ENCODE peak calls at places on chromosomes 7 and 10, in seven cellular contexts. L is HAP-1, Q is astrocyte of the cerebellum, K is frontal cortex, A is GM19239, F is heart right ventricle, Y is COR-L47. D is an unnamed sample.

GRCh38 chr10:113657544-113657943 is 6.3 kb downstream of the NRAP start:
- DNase-seq in K (no peak), Y (no peak), F (no peak), L (no peak), A (no peak), Q (no peak), D (no peak)

GRCh38 chr7:20642171-20642570 is 26.7 kb downstream of the ABCB5 start:
- DNase-seq in Y (no peak), A (no peak), K (no peak), Q (no peak), F (no peak), L (no peak), D (no peak)

GRCh38 chr10:120221873-120222485 is 235.0 kb upstream of the PLPP4 start:
- DNase-seq in Q (peak), A (peak), Y (peak), F (no peak), L (peak), K (no peak), D (no peak)

GRCh38 chr10:71598673-71599072 is 120.9 kb downstream of the C10orf105 start:
- DNase-seq in Q (no peak), A (no peak), F (peak), Y (no peak), K (peak), L (no peak), D (peak)

GRCh38 chr7:93185303-93186027 is 37.3 kb upstream of the SAMD9L start:
- DNase-seq in A (no peak), Q (no peak), K (no peak), L (no peak), F (no peak), Y (no peak), D (no peak)

GRCh38 chr7:140251824-140252555 is 75.2 kb upstream of the KDM7A start:
- DNase-seq in L (no peak), Y (no peak), F (no peak), K (no peak), Q (no peak), A (no peak), D (no peak)

GRCh38 chr7:146661929-146662328 is 545.3 kb downstream of the CNTNAP2 start:
- DNase-seq in L (no peak), Q (no peak), A (no peak), Y (no peak), F (no peak), K (no peak), D (no peak)

GRCh38 chr7:1952169-1952760 is 280.5 kb downstream of the MAD1L1 start:
- DNase-seq in L (no peak), Y (no peak), F (no peak), A (no peak), Q (no peak), K (no peak), D (no peak)

GRCh38 chr7:158430308-158431034 is 157.2 kb downstream of the PTPRN2 start:
- DNase-seq in K (no peak), A (no peak), L (no peak), F (no peak), Y (no peak), Q (no peak), D (no peak)

GRCh38 chr7:104368006-104368405 is 39.6 kb downstream of the LHFPL3 start:
- DNase-seq in K (no peak), Y (no peak), F (no peak), A (no peak), Q (no peak), L (no peak), D (no peak)